ENCODE peak calls at places on chromosome 15, in seven cellular contexts. L, S, X, I, N, U and E are unnamed samples.

GRCh38 chr15:73631915-73632669 is 1.1 kb downstream of the NPTN start:
- DNase-seq in I (peak), L (peak), N (no peak), X (peak), U (peak), S (peak), E (peak)

GRCh38 chr15:50487287-50487686 is 59.2 kb downstream of the USP50 start:
- DNase-seq in U (no peak), N (peak), S (no peak), L (no peak), I (no peak), X (no peak), E (no peak)

GRCh38 chr15:48940508-48940907 is 23.2 kb downstream of the SHC4 start:
- DNase-seq in X (peak), U (peak), L (peak), N (peak), S (peak), I (no peak), E (no peak)

GRCh38 chr15:70324001-70324974 is 226.6 kb upstream of the TLE3 start:
- DNase-seq in U (peak), L (peak), S (peak), X (peak), I (no peak), N (no peak), E (peak)

GRCh38 chr15:71447328-71448250 is 332.3 kb downstream of the THSD4 start:
- DNase-seq in U (peak), S (peak), X (peak), N (no peak), L (no peak), I (no peak), E (peak)

GRCh38 chr15:40239671-40240618 is 1.1 kb downstream of the PAK6 start:
- DNase-seq in I (no peak), N (no peak), L (no peak), S (no peak), X (no peak), U (peak), E (no peak)

GRCh38 chr15:60477991-60478632 is 830 bp downstream of the ICE2 start:
- DNase-seq in S (peak), I (peak), L (peak), N (peak), U (peak), X (peak), E (no peak)

GRCh38 chr15:59524331-59524731 is 86.3 kb downstream of the FAM81A start:
- DNase-seq in S (no peak), N (no peak), I (no peak), L (no peak), U (no peak), X (no peak), E (no peak)

GRCh38 chr15:67125589-67126502 is 60.4 kb downstream of the SMAD3 start:
- DNase-seq in N (no peak), S (peak), L (peak), I (peak), X (peak), U (peak), E (peak)

GRCh38 chr15:98858610-98859023 is 149.0 kb downstream of the PGPEP1L start:
- DNase-seq in U (no peak), X (no peak), N (no peak), S (no peak), L (no peak), I (no peak), E (no peak)

GRCh38 chr15:81108427-81108826 is 25.6 kb upstream of the CFAP161 start:
- DNase-seq in L (no peak), U (no peak), S (no peak), I (peak), N (no peak), X (no peak), E (no peak)

GRCh38 chr15:80861776-80862175 is 82.6 kb downstream of the CEMIP start:
- DNase-seq in L (no peak), X (no peak), N (no peak), I (no peak), S (peak), U (peak), E (no peak)

GRCh38 chr15:101027273-101027901 is 108.2 kb downstream of the LRRK1 start:
- DNase-seq in N (no peak), S (no peak), L (no peak), I (no peak), U (no peak), X (no peak), E (no peak)

GRCh38 chr15:98981851-98982722 is 25.5 kb downstream of the PGPEP1L start:
- DNase-seq in L (no peak), N (peak), S (peak), I (no peak), U (no peak), X (peak), E (peak)

GRCh38 chr15:40277472-40277871 is 5.4 kb downstream of the ANKRD63 start:
- DNase-seq in I (no peak), L (no peak), S (no peak), N (no peak), X (no peak), U (no peak), E (no peak)

GRCh38 chr15:59541750-59542149 is 69.8 kb upstream of the GCNT3 start:
- DNase-seq in X (no peak), U (no peak), L (no peak), I (no peak), S (no peak), N (no peak), E (no peak)

GRCh38 chr15:50281427-50281826 is 15.9 kb upstream of the HDC start:
- DNase-seq in U (no peak), N (no peak), S (no peak), I (no peak), X (no peak), L (no peak), E (no peak)

GRCh38 chr15:62287066-62287857 is 122.2 kb upstream of the C2CD4B start:
- DNase-seq in X (no peak), L (no peak), N (no peak), U (no peak), S (peak), I (no peak), E (no peak)

GRCh38 chr15:72319985-72320671 is at the start of gene CELF6:
- DNase-seq in U (peak), N (peak), I (peak), L (peak), S (peak), X (peak), E (peak)

GRCh38 chr15:32919749-32920414 is 202.1 kb downstream of the GREM1 start:
- DNase-seq in U (no peak), X (peak), S (peak), L (no peak), I (no peak), N (no peak), E (no peak)

GRCh38 chr15:66408254-66408653 is 21.5 kb downstream of the MAP2K1 start:
- DNase-seq in N (no peak), I (no peak), X (no peak), L (no peak), U (no peak), S (no peak), E (no peak)

GRCh38 chr15:79140846-79141570 is 50.4 kb upstream of the RASGRF1 start:
- DNase-seq in S (no peak), L (no peak), N (no peak), U (no peak), X (no peak), I (no peak), E (peak)

GRCh38 chr15:45088801-45089711 is 24.9 kb downstream of the DUOX2 start:
- DNase-seq in X (no peak), S (no peak), U (no peak), L (peak), N (no peak), I (no peak), E (no peak)

GRCh38 chr15:41969851-41970431 is 2.4 kb downstream of the EHD4 start:
- DNase-seq in L (no peak), U (peak), I (no peak), N (peak), X (peak), S (no peak), E (no peak)

GRCh38 chr15:59438891-59439290 is 905 bp downstream of the FAM81A start:
- DNase-seq in U (no peak), L (no peak), N (no peak), I (no peak), X (no peak), S (no peak), E (no peak)

DNA sequence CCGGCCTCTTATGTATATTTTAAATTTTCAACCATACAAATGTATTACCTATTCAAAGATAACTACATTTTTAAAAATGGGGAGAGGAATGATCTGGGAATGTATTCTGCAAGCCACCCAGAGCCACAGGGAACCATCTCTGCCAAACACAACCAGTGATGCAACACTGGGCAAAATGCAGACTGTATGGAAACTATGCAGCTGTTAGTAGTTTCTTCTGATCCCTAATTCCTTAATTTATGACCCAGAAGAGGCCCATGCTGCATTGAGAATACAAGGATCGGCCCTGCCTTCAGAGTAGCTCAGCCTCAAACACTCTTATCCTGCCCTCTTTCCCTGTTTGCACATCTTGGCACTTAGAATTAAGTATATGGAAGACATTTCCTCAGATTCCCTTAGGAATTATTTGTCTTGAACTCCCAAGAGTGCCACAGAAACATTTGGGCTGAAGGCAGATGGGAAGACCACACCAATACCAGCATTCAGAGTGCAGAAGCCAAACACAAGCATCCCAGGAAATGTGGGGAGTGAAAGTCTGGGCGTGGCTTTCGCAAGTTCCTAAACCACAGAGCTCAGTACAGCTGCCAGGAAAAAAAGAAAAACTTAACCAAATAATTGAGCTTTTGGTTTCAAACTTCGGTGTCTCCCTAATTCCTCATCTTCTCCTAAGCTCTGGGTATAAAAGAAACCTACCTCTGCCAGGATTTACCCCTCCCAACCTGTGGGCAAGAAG is 5.3 kb downstream of the SNUPN start:
- DNase-seq in I (no peak), X (peak), S (peak), U (peak), N (no peak), L (peak), E (no peak)
- H3K4me3 ChIP-seq in I (no peak), X (no peak), S (no peak), U (peak), N (no peak), L (no peak), E (no peak)

DNA sequence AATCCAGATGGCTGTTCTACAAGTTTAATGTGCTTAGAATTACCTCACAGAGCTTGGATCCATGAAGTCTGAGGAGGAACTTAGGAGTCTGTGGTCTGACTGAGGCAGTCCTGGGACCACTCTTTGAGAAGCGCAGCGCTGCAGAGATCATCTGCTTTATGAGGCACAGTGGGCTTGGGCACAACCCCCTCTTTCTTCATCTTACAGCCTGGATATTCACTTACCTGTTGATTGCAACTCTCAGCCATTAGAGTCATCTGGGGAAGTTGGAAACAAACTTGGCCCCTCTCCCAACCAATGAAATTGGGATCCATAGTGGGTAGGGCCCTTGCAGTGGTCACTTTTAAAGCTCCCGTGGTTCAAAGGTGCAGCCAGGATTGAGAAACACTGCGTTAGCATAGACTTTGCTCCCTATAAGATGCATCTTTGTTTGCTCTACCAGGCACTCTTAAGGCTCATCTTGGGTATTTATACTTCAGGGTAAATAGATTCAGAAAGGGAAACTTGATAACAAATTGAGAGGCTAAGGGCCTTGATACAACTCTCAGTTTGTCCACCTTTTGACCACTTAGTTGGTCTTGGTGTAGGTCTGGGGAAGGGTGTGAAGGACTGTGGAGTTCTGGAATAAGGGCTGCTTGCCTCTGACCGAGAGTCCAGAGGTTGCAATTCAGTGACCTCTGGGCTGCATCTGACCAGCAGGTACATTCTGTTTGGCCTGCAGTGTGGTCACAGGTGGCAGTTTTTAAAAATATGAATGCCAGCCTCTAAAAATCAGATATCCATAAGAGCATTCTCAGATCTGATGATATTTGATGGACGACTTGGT is 22.8 kb downstream of the FEM1B start:
- DNase-seq in U (no peak), S (no peak), L (peak), I (no peak), X (no peak), N (no peak), E (no peak)
- TF ChIP-seq EZH2 in U (no peak), S (no peak), L (no peak), I (no peak), X (no peak), N (no peak), E (no peak)

GRCh38 chr15:92294759-92295158 is 98.9 kb upstream of the ST8SIA2 start:
- DNase-seq in X (no peak), N (no peak), S (no peak), L (no peak), U (no peak), I (no peak), E (no peak)
- H2AFZ ChIP-seq in X (no peak), N (no peak), S (no peak), L (no peak), U (no peak), I (no peak), E (no peak)

DNA sequence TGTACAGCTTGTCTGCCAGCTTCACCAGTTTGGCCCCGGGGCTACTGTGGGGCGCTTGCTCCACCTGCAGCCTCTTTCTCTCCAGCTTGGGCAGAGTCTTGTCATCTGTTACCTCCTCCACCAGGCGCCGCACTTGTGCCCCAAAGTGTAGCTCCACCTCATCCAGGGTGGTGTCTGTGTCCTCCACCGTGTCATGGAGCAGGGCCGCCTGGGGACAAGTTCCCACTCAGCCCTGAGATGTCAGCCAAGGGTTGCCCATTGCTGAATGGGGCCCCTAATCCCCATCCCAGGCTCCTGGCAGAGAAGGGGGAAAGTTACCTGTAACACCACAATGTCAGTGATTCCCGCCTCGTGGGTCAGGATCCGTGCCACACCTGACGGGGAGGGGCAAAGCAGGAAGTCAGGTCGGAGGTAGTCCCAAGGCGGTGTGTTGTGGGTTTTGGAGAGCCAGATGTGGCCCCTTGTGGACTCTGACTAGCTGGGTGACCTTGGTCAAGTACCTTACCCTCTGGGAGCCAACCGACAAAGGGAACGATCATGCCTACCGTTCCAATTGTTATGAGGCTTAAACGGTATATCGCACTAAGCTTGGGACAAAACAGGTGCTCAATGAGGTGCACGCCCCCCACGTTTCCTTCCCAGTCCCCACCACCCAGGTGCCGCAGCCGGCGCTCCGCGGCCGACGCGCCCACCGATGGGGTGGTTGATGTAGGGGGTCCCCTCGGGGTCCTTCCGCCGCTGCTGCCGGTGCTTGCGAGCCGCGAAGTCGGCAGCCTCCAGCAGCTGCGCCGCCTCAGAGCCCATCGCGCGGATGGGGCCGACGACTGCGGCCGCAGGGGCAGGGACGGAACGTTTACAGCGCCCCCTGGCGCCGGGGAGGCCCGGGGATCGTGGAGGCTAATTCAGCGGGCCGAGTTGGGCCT is at the start of gene HDDC3:
- DNase-seq in X (peak), I (peak), U (peak), L (peak), S (peak), N (peak), E (peak)
- H3K4me3 ChIP-seq in X (peak), I (peak), U (peak), L (peak), S (peak), N (peak), E (peak)

GRCh38 chr15:38438031-38438986 is 15.6 kb upstream of the FAM98B start:
- DNase-seq in I (no peak), X (no peak), L (peak), S (no peak), U (no peak), N (no peak), E (no peak)
- TF ChIP-seq EZH2 in I (no peak), X (no peak), L (no peak), S (no peak), U (no peak), N (no peak), E (no peak)

GRCh38 chr15:90337256-90337655 is 14.8 kb upstream of the ZNF774 start:
- DNase-seq in S (no peak), L (no peak), N (no peak), I (no peak), X (no peak), U (peak), E (no peak)
- H2AFZ ChIP-seq in S (no peak), L (no peak), N (no peak), I (no peak), X (peak), U (peak), E (no peak)